ENCODE peak calls at places on chromosomes 2 and 18, in four cellular contexts. Q is A549, T is upper lobe of left lung, B is HepG2. F is an unnamed sample.
A peak's percentile ranks its signal among the peaks of the same experiment; 100 is the strongest.

GRCh38 chr18:41465386-41465785 is 489.6 kb upstream of the PIK3C3 start:
- ATAC-seq in Q (no peak), B (no peak), T (no peak), F (no peak)

GRCh38 chr2:60438653-60439052 is 114.8 kb downstream of the BCL11A start:
- ATAC-seq in T (no peak), Q (no peak), B (no peak), F (no peak)

GRCh38 chr18:59042477-59042842 is 97.2 kb upstream of the SEC11C start:
- ATAC-seq in T (no peak), B (no peak), Q (no peak), F (no peak)

GRCh38 chr2:54658548-54659207 is 64.8 kb upstream of the EML6 start:
- ATAC-seq in T (no peak), B (no peak), Q (no peak), F (no peak)

GRCh38 chr2:226865273-226865672 is 29.4 kb downstream of the RHBDD1 start:
- ATAC-seq in Q (no peak), T (no peak), B (no peak), F (no peak)

GRCh38 chr2:235206980-235207579 is 255.3 kb downstream of the SH3BP4 start:
- ATAC-seq in T (no peak), B (no peak), Q (no peak), F (no peak)

GRCh38 chr18:7921938-7922587 is 354.9 kb downstream of the PTPRM start:
- ATAC-seq in T (no peak), Q (peak; percentile 76), B (peak; percentile 77), F (no peak)

GRCh38 chr2:232966122-232966521 is 46.9 kb downstream of the NGEF start:
- ATAC-seq in B (no peak), T (no peak), Q (no peak), F (no peak)

GRCh38 chr2:11945139-11946126 is 199.0 kb downstream of the LPIN1 start:
- ATAC-seq in T (no peak), Q (no peak), B (no peak), F (no peak)

GRCh38 chr18:56245856-56246575 is 392.4 kb downstream of the TXNL1 start:
- ATAC-seq in B (no peak), T (no peak), Q (no peak), F (no peak)

GRCh38 chr18:74806700-74807416 is 209.2 kb downstream of the ZNF407 start:
- ATAC-seq in T (peak; percentile 89), B (no peak), Q (peak; percentile 90), F (peak; percentile 75)

GRCh38 chr2:181126311-181126710 is 145.9 kb downstream of the UBE2E3 start:
- ATAC-seq in T (no peak), Q (no peak), B (no peak), F (no peak)

GRCh38 chr2:39730685-39731302 is 48.3 kb downstream of the THUMPD2 start:
- ATAC-seq in Q (peak; percentile 70), B (peak; percentile 84), T (no peak), F (no peak)

DNA sequence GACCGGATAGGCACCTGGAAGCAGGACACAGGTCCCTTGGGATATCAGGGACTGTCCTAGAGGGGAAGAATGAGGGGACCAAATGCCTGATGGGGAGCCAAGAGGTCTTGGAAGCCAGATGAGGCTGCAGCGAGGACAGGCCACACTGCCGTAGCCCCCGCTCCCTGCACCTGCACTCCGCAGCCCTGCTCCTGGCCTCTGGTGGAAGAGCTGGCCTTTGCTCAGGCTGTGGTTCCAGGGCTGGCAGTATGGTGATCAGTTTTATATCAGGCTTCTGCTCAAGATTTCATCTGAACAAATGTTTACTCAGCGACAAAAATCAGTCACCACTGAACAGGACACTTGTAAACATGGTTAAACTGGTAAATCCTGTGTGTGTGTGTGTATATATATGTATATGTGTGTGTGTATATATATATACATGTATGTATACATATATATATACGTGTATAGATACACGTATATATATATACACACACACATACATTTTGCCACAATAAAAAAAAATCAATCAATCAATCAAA is 52.5 kb upstream of the TAF1B start:
- ATAC-seq in T (no peak), B (no peak), Q (no peak), F (no peak)
- TF ChIP-seq EP300 in T (no peak), B (no peak), Q (no peak), F (no peak)

GRCh38 chr18:11148655-11149440 is 521 bp downstream of the PIEZO2 start:
- ATAC-seq in T (no peak), Q (no peak), B (peak; percentile 41), F (peak; percentile 17)

GRCh38 chr18:11150271-11150615 is 874 bp upstream of the PIEZO2 start:
- ATAC-seq in Q (no peak), T (no peak), B (no peak), F (no peak)

GRCh38 chr18:11147371-11147860 is 2.0 kb downstream of the PIEZO2 start:
- ATAC-seq in B (peak; percentile 14), Q (no peak), T (no peak), F (no peak)

GRCh38 chr18:11147962-11148654 is 1.3 kb downstream of the PIEZO2 start:
- ATAC-seq in B (peak; percentile 20), Q (no peak), T (no peak), F (no peak)

DNA sequence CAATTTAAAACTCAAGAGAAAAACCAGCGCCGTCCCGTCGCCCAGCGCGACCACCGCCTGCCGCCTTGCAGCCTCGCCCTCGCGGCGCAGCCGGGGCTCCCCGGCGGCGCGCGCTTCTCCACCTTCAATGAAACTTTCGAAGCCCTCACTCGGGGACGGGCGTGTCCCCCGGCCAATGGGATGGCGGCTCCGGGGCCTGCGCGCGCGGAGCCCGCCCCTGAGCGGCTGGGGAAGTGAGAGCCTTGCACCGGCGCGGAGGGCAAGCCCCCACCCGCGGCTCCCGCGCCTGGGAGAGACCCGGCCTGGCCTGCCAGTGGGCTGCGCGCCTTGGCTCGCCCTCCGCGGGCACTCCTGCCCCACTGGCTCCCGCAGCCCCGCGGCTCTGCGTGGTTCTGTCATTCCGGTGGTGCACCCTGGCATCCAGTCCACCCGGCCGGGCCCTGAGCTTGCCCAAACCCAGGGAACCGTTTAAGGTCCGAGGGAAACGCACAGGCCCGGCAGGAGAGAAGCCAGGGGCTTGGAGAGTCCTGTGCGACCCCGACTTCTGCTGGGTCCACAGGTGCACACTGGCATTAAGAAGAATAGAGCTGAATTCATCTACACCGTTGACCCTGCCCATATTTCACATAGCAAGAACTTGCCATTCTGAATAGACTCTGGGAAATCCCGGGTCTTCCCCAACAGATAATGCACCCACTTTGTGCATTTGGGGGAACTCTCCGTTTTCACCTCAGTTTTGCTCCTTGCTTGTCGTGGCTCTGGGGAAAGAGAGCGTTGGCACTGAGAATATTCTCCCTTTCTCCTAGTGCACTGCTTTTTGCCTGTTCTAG is at the start of gene PIEZO2:
- ATAC-seq in Q (peak; percentile 86), B (peak; percentile 89), T (no peak), F (peak; percentile 73)
- TF ChIP-seq POLR2A in Q (no peak), B (no peak), T (no peak), F (no peak)

DNA sequence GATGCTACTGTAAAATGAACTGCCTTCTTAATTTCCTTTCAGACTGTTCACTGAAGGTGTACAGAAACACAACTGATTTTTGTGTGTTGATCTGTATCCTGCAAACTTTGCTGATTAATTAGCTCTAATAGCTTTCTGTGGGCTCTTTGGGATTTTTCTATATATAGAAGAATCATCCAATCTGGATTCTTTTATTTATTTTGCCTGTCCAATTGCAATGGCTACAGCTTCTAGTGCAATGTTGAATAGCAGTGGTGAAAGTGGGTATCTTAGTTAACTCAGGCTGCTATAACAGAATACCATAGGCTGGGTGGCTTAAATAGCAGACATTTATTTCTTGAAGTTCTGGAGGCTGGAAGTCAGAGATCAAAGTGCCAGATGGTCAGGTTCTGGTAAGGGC is 74.4 kb downstream of the ID2 start:
- ATAC-seq in Q (no peak), T (no peak), B (no peak), F (no peak)
- TF ChIP-seq EP300 in Q (no peak), T (no peak), B (no peak), F (no peak)

GRCh38 chr2:9423100-9423921 is at the start of the genes CPSF3 and ITGB1BP1:
- ATAC-seq in Q (peak; percentile 91), B (peak; percentile 87), T (peak; percentile 96), F (peak; percentile 98)
- TF ChIP-seq POLR2A in Q (peak; percentile 52), B (peak; percentile 54), T (peak; percentile 53), F (peak; percentile 68)

GRCh38 chr2:5693288-5694015 is 1.3 kb downstream of the SOX11 start:
- ATAC-seq in T (no peak), B (no peak), Q (no peak), F (no peak)

GRCh38 chr2:5696351-5696740 is 4.2 kb downstream of the SOX11 start:
- ATAC-seq in T (no peak), B (peak; percentile 32), Q (no peak), F (no peak)

GRCh38 chr2:5692561-5693287 is 540 bp downstream of the SOX11 start:
- ATAC-seq in Q (no peak), T (no peak), B (no peak), F (no peak)

GRCh38 chr2:5695641-5696350 is 3.6 kb downstream of the SOX11 start:
- ATAC-seq in B (peak; percentile 43), Q (no peak), T (no peak), F (no peak)

DNA sequence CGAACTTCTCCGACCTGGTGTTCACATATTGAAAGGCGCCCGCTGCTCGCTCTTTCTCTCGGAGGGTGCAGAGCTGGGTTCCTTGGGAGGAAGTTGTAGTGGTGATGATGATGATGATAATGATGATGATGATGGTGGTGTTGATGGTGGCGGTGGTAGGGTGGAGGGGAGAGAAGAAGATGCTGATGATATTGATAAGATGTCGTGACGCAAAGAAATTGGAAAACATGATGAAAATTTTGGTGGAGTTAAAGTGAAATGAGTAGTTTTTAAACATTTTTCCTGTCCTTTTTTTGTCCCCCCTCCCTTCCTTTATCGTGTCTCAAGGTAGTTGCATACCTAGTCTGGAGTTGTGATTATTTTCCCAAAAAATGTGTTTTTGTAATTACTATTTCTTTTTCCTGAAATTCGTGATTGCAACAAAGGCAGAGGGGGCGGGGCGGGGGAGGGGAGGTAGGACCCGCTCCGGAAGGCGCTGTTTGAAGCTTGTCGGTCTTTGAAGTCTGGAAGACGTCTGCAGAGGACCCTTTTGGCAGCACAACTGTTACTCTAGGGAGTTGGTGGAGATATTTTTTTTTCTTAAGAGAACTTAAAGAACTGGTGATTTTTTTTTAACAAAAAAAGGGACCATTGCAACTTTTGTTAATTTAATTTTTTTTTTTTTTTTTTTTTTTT is 2.0 kb downstream of the SOX11 start:
- ATAC-seq in Q (no peak), B (no peak), T (no peak), F (no peak)
- TF ChIP-seq EP300 in Q (no peak), B (no peak), T (no peak), F (no peak)

DNA sequence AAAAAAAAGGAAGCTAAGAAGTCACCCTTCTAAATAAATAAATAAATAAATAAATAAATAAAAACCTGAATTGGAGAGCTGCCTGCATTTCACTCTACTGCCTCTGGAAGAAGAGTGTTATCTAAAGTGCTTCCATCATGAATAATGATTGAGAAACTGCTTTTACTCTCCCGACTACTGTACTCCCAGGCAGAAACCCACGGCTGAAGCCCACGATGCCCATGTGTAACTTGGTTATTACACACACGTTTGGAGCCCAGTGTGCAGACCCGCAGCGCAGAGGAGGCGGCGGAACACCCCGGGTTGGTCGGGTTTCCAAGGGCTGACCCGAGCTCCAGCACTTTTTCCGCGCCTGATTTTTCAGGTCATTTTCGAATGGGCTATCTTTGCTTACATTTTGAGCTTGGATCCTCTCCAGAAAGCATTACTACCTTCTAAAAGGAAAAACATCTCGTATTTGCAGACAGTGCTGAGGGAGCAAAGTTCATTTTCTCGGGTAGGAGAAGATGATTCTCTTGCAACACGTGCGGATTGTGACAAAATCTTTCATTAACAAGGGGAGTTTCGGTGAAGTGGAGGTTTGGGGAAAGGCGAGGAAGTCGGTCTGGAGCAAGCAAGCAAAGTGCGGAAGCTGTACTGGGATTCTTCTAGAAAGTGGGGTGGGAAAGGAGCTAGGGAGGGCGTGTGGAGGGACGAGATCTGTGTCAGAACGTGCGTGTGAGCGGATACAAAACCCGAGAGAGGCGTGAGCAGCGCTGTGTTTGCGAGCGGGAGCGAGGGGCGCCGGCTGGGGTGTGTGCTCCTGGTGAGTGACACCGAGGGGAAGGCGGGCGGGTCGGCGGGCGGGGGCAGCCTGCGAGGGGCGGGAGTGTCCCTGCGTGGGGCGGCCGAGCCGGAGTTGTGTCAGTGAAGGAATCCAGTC is at the start of gene SPATS2L:
- ATAC-seq in B (peak; percentile 72), Q (peak; percentile 77), T (peak; percentile 82), F (peak; percentile 82)
- TF ChIP-seq POLR2A in B (peak; percentile 82), Q (peak; percentile 83), T (no peak), F (peak; percentile 46)

GRCh38 chr2:26462511-26463251 is 15.2 kb downstream of the OTOF start:
- ATAC-seq in T (no peak), Q (peak; percentile 35), B (peak; percentile 57), F (no peak)
- TF ChIP-seq EP300 in T (no peak), Q (no peak), B (no peak), F (no peak)